ENCODE peak calls at places on chromosome 4, in five cellular contexts. A is GM12878, Q is HepG2, I is K562, D is H1. Y is an unnamed sample.

GRCh38 chr4:117417856-117418255 is 332.5 kb upstream of the TRAM1L1 start:
- DNase-seq in A (no peak), Q (no peak), I (no peak), D (no peak), Y (no peak)

GRCh38 chr4:107854326-107855030 is 29.7 kb downstream of the SGMS2 start:
- DNase-seq in A (no peak), Q (no peak), I (no peak), D (no peak), Y (no peak)

GRCh38 chr4:172480471-172480870 is 667.3 kb downstream of the GALNTL6 start:
- DNase-seq in A (no peak), Q (no peak), I (no peak), D (no peak), Y (no peak)

GRCh38 chr4:38162240-38162784 is 202.1 kb downstream of the PTTG2 start:
- DNase-seq in A (no peak), Q (peak; percentile 96), I (no peak), D (no peak), Y (no peak)

GRCh38 chr4:126779446-126780166 is 853.2 kb upstream of the INTU start:
- DNase-seq in A (no peak), Q (no peak), I (peak; percentile 77), D (no peak), Y (no peak)

GRCh38 chr4:11748169-11748872 is 319.6 kb upstream of the HS3ST1 start:
- DNase-seq in A (no peak), Q (no peak), I (no peak), D (no peak), Y (no peak)

GRCh38 chr4:110816367-110816766 is 193.5 kb upstream of the PITX2 start:
- DNase-seq in A (no peak), Q (no peak), I (no peak), D (no peak), Y (no peak)

GRCh38 chr4:175850240-175850639 is 38.2 kb upstream of the GPM6A start:
- DNase-seq in A (no peak), Q (no peak), I (no peak), D (no peak), Y (no peak)

GRCh38 chr4:24917076-24917856 is 4.4 kb upstream of the CCDC149 start:
- DNase-seq in A (no peak), Q (no peak), I (peak; percentile 3), D (no peak), Y (no peak)

GRCh38 chr4:110184791-110185155 is 13.6 kb downstream of the ELOVL6 start:
- DNase-seq in A (no peak), Q (no peak), I (no peak), D (no peak), Y (no peak)

GRCh38 chr4:683982-684571 is 4.9 kb downstream of the SLC49A3 start:
- DNase-seq in A (no peak), Q (peak; percentile 63), I (peak; percentile 83), D (no peak), Y (peak; percentile 27)

GRCh38 chr4:89314291-89314690 is 6.7 kb upstream of the GPRIN3 start:
- DNase-seq in A (no peak), Q (no peak), I (no peak), D (no peak), Y (no peak)

GRCh38 chr4:169404959-169405358 is 134.2 kb upstream of the SH3RF1 start:
- DNase-seq in A (no peak), Q (no peak), I (no peak), D (peak; percentile 17), Y (no peak)

GRCh38 chr4:53855886-53856260 is 208.5 kb downstream of the CHIC2 start:
- DNase-seq in A (no peak), Q (no peak), I (no peak), D (no peak), Y (no peak)

GRCh38 chr4:19983072-19983471 is 268.6 kb upstream of the SLIT2 start:
- DNase-seq in A (no peak), Q (no peak), I (no peak), D (no peak), Y (no peak)

GRCh38 chr4:112889619-112890294 is 159.7 kb upstream of the ANK2 start:
- DNase-seq in A (peak; percentile 23), Q (no peak), I (no peak), D (no peak), Y (no peak)

GRCh38 chr4:136931771-136932170 is 600.5 kb downstream of the PCDH18 start:
- DNase-seq in A (no peak), Q (no peak), I (no peak), D (no peak), Y (no peak)

GRCh38 chr4:159443975-159444374 is 341.1 kb downstream of the RAPGEF2 start:
- DNase-seq in A (no peak), Q (no peak), I (no peak), D (no peak), Y (no peak)

GRCh38 chr4:77538144-77538543 is 67.5 kb upstream of the CXCL13 start:
- DNase-seq in A (no peak), Q (no peak), I (no peak), D (no peak), Y (no peak)

GRCh38 chr4:143559757-143560147 is 46.2 kb downstream of the SMARCA5 start:
- DNase-seq in A (no peak), Q (no peak), I (no peak), D (no peak), Y (no peak)

GRCh38 chr4:41281038-41281634 is 24.4 kb downstream of the UCHL1 start:
- DNase-seq in A (peak; percentile 48), Q (peak; percentile 64), I (peak; percentile 74), D (no peak), Y (peak; percentile 23)

GRCh38 chr4:86935499-86935832 is 655 bp downstream of the AFF1 start:
- DNase-seq in A (no peak), Q (no peak), I (peak; percentile 45), D (no peak), Y (peak; percentile 32)

GRCh38 chr4:97081951-97082350 is 1061.3 kb downstream of the STPG2 start:
- DNase-seq in A (no peak), Q (no peak), I (no peak), D (no peak), Y (no peak)

GRCh38 chr4:8503801-8504200 is 63.2 kb downstream of the TRMT44 start:
- DNase-seq in A (no peak), Q (no peak), I (no peak), D (no peak), Y (no peak)
- H3K27ac ChIP-seq in A (no peak overlapping the region), Q (no peak overlapping the region), I (no peak overlapping the region), D (no peak overlapping the region), Y (no peak overlapping the region)

GRCh38 chr4:29852537-29852936 is 867.6 kb upstream of the PCDH7 start:
- DNase-seq in A (no peak), Q (no peak), I (no peak), D (no peak), Y (no peak)

DNA sequence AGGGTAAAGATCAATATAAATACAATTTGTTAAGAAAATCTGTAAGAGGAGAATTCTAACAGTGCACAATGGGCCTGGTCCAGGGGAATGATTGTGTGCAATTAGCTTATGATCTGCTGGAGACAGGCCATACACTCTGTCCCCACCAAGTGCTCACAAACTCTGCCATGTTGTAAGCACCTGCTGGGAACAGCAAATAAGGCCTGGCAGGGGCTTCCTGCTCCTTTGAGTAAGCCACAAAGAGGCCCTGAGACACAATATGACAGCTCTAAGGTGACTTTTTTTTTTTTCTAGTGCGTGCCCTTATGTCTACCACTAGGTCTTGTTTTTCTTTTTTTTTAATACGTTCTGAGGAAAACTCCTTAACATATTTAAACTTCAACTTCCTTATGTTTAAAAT is 866.3 kb upstream of the PCDH7 start:
- DNase-seq in A (no peak), Q (no peak), I (no peak), D (no peak), Y (no peak)
- TF ChIP-seq GABPA in A (no peak), Q (no peak), I (no peak), D (no peak), Y (no peak)

DNA sequence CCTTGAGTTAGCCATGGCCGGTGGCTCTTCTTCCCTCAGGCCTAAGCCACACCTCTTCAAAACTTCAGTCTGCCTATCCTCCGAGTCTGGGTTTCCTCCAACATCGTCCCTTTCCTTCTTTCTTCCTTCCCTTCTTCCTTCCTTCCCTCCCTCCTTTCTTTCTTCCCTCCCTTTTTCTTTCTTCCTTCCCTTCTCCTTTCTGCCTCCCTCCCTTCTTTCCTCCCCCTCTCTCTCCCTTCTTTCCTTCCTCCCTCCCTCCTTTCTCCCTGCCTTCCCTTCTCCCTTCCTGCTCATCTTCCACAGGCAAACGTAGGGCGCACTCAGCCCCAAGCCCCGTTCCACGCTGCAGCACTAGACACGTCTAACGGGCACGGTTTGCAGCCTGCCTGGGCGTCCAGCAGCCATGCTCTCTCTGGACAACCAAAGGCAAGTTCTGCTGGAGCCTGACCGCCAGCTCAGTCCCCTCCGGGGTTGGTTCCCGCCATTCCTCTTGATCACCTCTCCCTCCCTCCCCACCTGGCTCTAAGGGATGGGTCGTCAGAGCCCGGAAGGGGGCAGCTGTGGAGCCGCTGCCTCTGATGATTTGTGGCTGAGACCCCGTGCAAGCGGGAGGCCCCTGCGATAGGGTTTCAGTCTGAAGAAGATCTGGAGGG is 34.1 kb upstream of the CLDN24 start:
- DNase-seq in A (no peak), Q (no peak), I (no peak), D (no peak), Y (no peak)
- H3K27ac ChIP-seq in A (no peak overlapping the region), Q (no peak overlapping the region), I (no peak overlapping the region), D (no peak overlapping the region), Y (no peak overlapping the region)

GRCh38 chr4:4782969-4783368 is 76.5 kb upstream of the MSX1 start:
- DNase-seq in A (no peak), Q (no peak), I (no peak), D (no peak), Y (no peak)
- TF ChIP-seq GABPA in A (no peak), Q (no peak), I (no peak), D (no peak), Y (no peak)

DNA sequence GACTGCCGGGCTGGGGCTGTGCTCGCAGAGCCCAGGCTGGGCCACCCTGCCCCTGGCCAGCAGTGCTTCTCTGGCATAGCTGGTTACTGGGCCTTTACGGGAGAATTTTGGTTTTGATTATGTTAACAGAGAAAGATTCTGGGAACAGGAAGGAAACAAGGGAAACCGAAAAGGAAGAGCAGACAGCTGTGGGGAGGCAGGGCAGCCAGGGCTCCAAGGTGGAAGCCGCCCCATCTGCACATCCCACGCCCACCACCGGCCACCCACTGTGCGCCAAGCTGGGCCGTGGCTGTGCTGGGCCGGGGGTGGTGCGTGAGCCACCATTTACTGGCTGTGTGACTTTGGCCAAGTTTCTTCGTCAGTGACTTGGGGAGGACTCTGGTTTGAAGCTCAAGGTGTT is 20.1 kb downstream of the SH3BP2 start:
- DNase-seq in A (no peak), Q (no peak), I (no peak), D (no peak), Y (no peak)
- H3K27ac ChIP-seq in A (peak overlapping the region; percentile 90), Q (peak overlapping the region; percentile 23), I (no peak overlapping the region), D (no peak overlapping the region), Y (peak overlapping the region; percentile 81)

DNA sequence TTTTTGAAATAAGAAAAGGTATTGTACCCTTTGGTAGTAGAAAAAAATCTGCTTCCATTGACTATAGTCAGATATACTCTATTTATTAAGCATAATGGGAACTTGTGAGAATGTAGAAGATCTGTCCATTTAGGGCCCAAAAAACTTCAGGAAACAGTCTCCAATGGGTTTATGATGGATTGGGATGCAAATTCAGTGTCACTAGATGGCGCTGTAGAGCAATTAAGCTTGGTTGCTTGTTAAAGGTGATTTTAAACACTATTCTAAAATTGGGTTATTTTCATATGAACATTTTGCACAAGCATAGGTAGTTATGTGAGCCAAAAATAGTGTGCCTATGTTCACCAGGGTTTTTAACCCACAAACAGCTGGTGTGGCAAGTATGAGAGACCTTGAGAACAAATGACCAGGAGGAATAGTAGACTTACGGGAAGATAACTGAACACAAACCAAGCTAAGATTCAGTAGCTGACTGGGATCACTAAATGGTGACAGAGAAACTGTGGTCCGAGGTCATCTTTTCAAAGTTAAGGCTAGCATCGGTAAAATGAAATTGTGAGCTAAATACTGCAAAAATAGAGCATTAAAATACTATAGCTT is 80.3 kb upstream of the LSM6 start:
- DNase-seq in A (no peak), Q (peak; percentile 32), I (peak; percentile 63), D (peak; percentile 5), Y (no peak)
- TF ChIP-seq GABPA in A (no peak), Q (no peak), I (no peak), D (no peak), Y (no peak)